ENCODE peak calls at places on chromosome 13, in nine cellular contexts. One of them, this sample, is unnamed. For H3K9me3, the result is how much of the 10 kb centered on the place peaks cover.

GRCh38 chr13:32086791-32087441 is 55.3 kb downstream of the FRY start:
- DNase-seq in thoracic aorta: no peak
- DNase-seq in psoas muscle: no peak
- DNase-seq in Peyer's patch: no peak
- DNase-seq in body of pancreas: no peak
- DNase-seq in SK-N-SH: no peak
- DNase-seq in colonic mucosa: no peak
- DNase-seq in H9: no peak
- DNase-seq in heart right ventricle: no peak
- DNase-seq in this sample: no peak

GRCh38 chr13:40408602-40409001 is 257.8 kb downstream of the FOXO1 start:
- DNase-seq in psoas muscle: no peak
- DNase-seq in thoracic aorta: no peak
- DNase-seq in Peyer's patch: no peak
- DNase-seq in heart right ventricle: no peak
- DNase-seq in body of pancreas: no peak
- DNase-seq in SK-N-SH: no peak
- DNase-seq in H9: no peak
- DNase-seq in colonic mucosa: no peak
- DNase-seq in this sample: no peak

GRCh38 chr13:113026391-113026910 is 57.4 kb downstream of the MCF2L start:
- DNase-seq in thoracic aorta: no peak
- DNase-seq in colonic mucosa: no peak
- DNase-seq in Peyer's patch: no peak
- DNase-seq in heart right ventricle: no peak
- DNase-seq in psoas muscle: no peak
- DNase-seq in H9: no peak
- DNase-seq in SK-N-SH: no peak
- DNase-seq in body of pancreas: no peak
- DNase-seq in this sample: no peak

GRCh38 chr13:103876571-103876970 is 810.4 kb upstream of the SLC10A2 start:
- DNase-seq in Peyer's patch: no peak
- DNase-seq in body of pancreas: no peak
- DNase-seq in colonic mucosa: no peak
- DNase-seq in SK-N-SH: no peak
- DNase-seq in H9: no peak
- DNase-seq in heart right ventricle: no peak
- DNase-seq in thoracic aorta: no peak
- DNase-seq in psoas muscle: no peak
- DNase-seq in this sample: no peak

GRCh38 chr13:106337096-106337495 is 198.4 kb downstream of the EFNB2 start:
- DNase-seq in thoracic aorta: no peak
- DNase-seq in body of pancreas: no peak
- DNase-seq in H9: no peak
- DNase-seq in Peyer's patch: no peak
- DNase-seq in psoas muscle: no peak
- DNase-seq in colonic mucosa: no peak
- DNase-seq in SK-N-SH: no peak
- DNase-seq in heart right ventricle: no peak
- DNase-seq in this sample: no peak

GRCh38 chr13:73835138-73835721 is 299.0 kb downstream of the KLF12 start:
- DNase-seq in Peyer's patch: no peak
- DNase-seq in SK-N-SH: peak
- DNase-seq in heart right ventricle: no peak
- DNase-seq in psoas muscle: no peak
- DNase-seq in body of pancreas: no peak
- DNase-seq in H9: no peak
- DNase-seq in colonic mucosa: no peak
- DNase-seq in thoracic aorta: no peak
- DNase-seq in this sample: no peak

GRCh38 chr13:36088001-36088400 is 43.2 kb downstream of the DCLK1 start:
- DNase-seq in body of pancreas: no peak
- DNase-seq in SK-N-SH: no peak
- DNase-seq in Peyer's patch: no peak
- DNase-seq in thoracic aorta: no peak
- DNase-seq in psoas muscle: no peak
- DNase-seq in heart right ventricle: no peak
- DNase-seq in colonic mucosa: no peak
- DNase-seq in H9: no peak
- DNase-seq in this sample: no peak

GRCh38 chr13:99955107-99955746 is 16.3 kb downstream of the ZIC5 start:
- DNase-seq in thoracic aorta: no peak
- DNase-seq in Peyer's patch: no peak
- DNase-seq in colonic mucosa: no peak
- DNase-seq in SK-N-SH: no peak
- DNase-seq in body of pancreas: no peak
- DNase-seq in H9: peak
- DNase-seq in heart right ventricle: no peak
- DNase-seq in psoas muscle: no peak
- DNase-seq in this sample: no peak

GRCh38 chr13:44157614-44158013 is 216.0 kb upstream of the SERP2 start:
- DNase-seq in Peyer's patch: no peak
- DNase-seq in psoas muscle: no peak
- DNase-seq in thoracic aorta: no peak
- DNase-seq in SK-N-SH: no peak
- DNase-seq in colonic mucosa: no peak
- DNase-seq in body of pancreas: no peak
- DNase-seq in H9: no peak
- DNase-seq in heart right ventricle: no peak
- DNase-seq in this sample: no peak

GRCh38 chr13:28792992-28793391 is 27.1 kb upstream of the MTUS2 start:
- DNase-seq in Peyer's patch: no peak
- DNase-seq in psoas muscle: no peak
- DNase-seq in heart right ventricle: no peak
- DNase-seq in body of pancreas: no peak
- DNase-seq in SK-N-SH: no peak
- DNase-seq in H9: no peak
- DNase-seq in thoracic aorta: no peak
- DNase-seq in colonic mucosa: no peak
- DNase-seq in this sample: no peak

GRCh38 chr13:113665582-113666323 is 1.3 kb upstream of the GRK1 start:
- DNase-seq in H9: no peak
- DNase-seq in thoracic aorta: no peak
- DNase-seq in psoas muscle: peak
- DNase-seq in heart right ventricle: no peak
- DNase-seq in colonic mucosa: no peak
- DNase-seq in Peyer's patch: peak
- DNase-seq in SK-N-SH: no peak
- DNase-seq in body of pancreas: peak
- DNase-seq in this sample: no peak

GRCh38 chr13:114099191-114099590 is 33.2 kb downstream of the RASA3 start:
- DNase-seq in SK-N-SH: peak
- DNase-seq in Peyer's patch: peak
- DNase-seq in thoracic aorta: peak
- DNase-seq in colonic mucosa: peak
- DNase-seq in H9: peak
- DNase-seq in body of pancreas: peak
- DNase-seq in psoas muscle: peak
- DNase-seq in heart right ventricle: peak
- DNase-seq in this sample: no peak

GRCh38 chr13:104641309-104641708 is 1575.1 kb upstream of the SLC10A2 start:
- DNase-seq in heart right ventricle: no peak
- DNase-seq in psoas muscle: no peak
- DNase-seq in H9: no peak
- DNase-seq in Peyer's patch: no peak
- DNase-seq in body of pancreas: no peak
- DNase-seq in thoracic aorta: no peak
- DNase-seq in SK-N-SH: peak
- DNase-seq in colonic mucosa: no peak
- DNase-seq in this sample: no peak

GRCh38 chr13:106710267-106710666 is 142.3 kb upstream of the ARGLU1 start:
- DNase-seq in thoracic aorta: no peak
- DNase-seq in colonic mucosa: no peak
- DNase-seq in Peyer's patch: no peak
- DNase-seq in H9: no peak
- DNase-seq in body of pancreas: no peak
- DNase-seq in SK-N-SH: no peak
- DNase-seq in heart right ventricle: peak
- DNase-seq in psoas muscle: no peak
- DNase-seq in this sample: no peak

GRCh38 chr13:102185375-102185984 is 216.4 kb downstream of the FGF14 start:
- DNase-seq in Peyer's patch: no peak
- DNase-seq in H9: no peak
- DNase-seq in colonic mucosa: no peak
- DNase-seq in body of pancreas: no peak
- DNase-seq in thoracic aorta: no peak
- DNase-seq in psoas muscle: no peak
- DNase-seq in heart right ventricle: no peak
- DNase-seq in SK-N-SH: no peak
- DNase-seq in this sample: no peak

GRCh38 chr13:50677687-50678463 is 165.6 kb downstream of the DLEU7 start:
- DNase-seq in colonic mucosa: no peak
- DNase-seq in heart right ventricle: no peak
- DNase-seq in H9: no peak
- DNase-seq in SK-N-SH: no peak
- DNase-seq in thoracic aorta: no peak
- DNase-seq in Peyer's patch: no peak
- DNase-seq in body of pancreas: no peak
- DNase-seq in psoas muscle: no peak
- DNase-seq in this sample: no peak

DNA sequence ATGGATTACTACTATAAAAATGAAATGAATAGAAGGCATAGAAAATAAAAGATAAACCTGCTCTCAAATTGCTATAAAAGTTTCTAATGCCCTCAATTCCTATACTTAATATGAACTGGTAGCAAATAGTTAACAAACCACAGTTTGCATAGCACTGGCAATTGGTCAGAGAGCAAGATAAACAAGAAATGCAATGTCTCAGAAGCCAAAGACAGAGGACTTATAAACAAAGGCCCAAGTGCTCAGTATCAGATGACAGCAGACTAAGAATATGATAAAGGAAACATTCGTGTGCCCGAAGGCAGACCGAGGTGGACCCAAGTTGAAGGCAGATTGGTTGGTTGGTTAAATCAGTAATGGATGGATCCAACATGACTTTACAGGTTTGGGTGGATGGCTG is 50.6 kb downstream of the IPO5 start:
- DNase-seq in psoas muscle: no peak
- DNase-seq in body of pancreas: no peak
- DNase-seq in SK-N-SH: no peak
- DNase-seq in Peyer's patch: no peak
- DNase-seq in thoracic aorta: no peak
- DNase-seq in colonic mucosa: no peak
- DNase-seq in heart right ventricle: no peak
- DNase-seq in H9: no peak
- DNase-seq in this sample: no peak
- H3K27ac ChIP-seq in psoas muscle: no peak
- H3K27ac ChIP-seq in body of pancreas: no peak
- H3K27ac ChIP-seq in SK-N-SH: no peak
- H3K27ac ChIP-seq in Peyer's patch: no peak
- H3K27ac ChIP-seq in thoracic aorta: no peak
- H3K27ac ChIP-seq in colonic mucosa: no peak
- H3K27ac ChIP-seq in heart right ventricle: no peak
- H3K27ac ChIP-seq in H9: no peak
- H3K27ac ChIP-seq in this sample: no peak

DNA sequence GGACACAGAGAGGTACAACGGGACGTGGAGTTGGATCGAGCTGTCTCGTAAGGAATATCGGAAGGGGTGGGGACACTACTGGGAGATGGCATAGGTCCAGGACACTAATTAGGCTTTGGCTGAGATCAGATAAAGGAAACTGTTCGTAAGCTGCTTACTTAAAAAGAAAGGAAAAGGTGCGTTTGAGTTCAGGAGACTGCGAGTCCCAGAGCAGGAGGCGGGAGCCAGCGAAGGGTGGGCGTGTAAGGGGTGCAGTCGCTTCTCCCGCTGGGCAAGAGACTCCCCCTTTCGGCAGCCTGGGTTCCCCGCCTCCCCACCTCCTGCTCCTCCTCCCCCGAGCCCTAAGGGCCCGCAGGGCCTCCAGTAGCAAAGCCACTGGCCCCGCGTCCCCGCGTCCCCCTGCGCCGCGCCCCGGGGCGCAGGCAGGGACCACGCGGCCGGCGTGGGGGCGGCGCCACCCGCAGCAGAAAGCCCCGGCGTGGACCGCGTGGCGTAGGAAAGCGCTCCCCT is 571 bp downstream of the ABCC4 start:
- DNase-seq in Peyer's patch: peak
- DNase-seq in colonic mucosa: peak
- DNase-seq in body of pancreas: peak
- DNase-seq in H9: peak
- DNase-seq in heart right ventricle: peak
- DNase-seq in psoas muscle: peak
- DNase-seq in thoracic aorta: no peak
- DNase-seq in SK-N-SH: peak
- DNase-seq in this sample: peak
- TF ChIP-seq CTCF in Peyer's patch: no peak
- TF ChIP-seq CTCF in colonic mucosa: no peak
- TF ChIP-seq CTCF in body of pancreas: no peak
- TF ChIP-seq CTCF in H9: peak
- TF ChIP-seq CTCF in heart right ventricle: peak
- TF ChIP-seq CTCF in psoas muscle: no peak
- TF ChIP-seq CTCF in thoracic aorta: no peak
- TF ChIP-seq CTCF in SK-N-SH: peak
- TF ChIP-seq CTCF in this sample: no peak

GRCh38 chr13:111577429-111577828 is 257.0 kb downstream of the TEX29 start:
- DNase-seq in SK-N-SH: no peak
- DNase-seq in Peyer's patch: no peak
- DNase-seq in thoracic aorta: no peak
- DNase-seq in heart right ventricle: no peak
- DNase-seq in body of pancreas: no peak
- DNase-seq in psoas muscle: no peak
- DNase-seq in colonic mucosa: no peak
- DNase-seq in H9: no peak
- DNase-seq in this sample: no peak
- H3K9me3 ChIP-seq in SK-N-SH: under half
- H3K9me3 ChIP-seq in Peyer's patch: under half
- H3K9me3 ChIP-seq in thoracic aorta: under half
- H3K9me3 ChIP-seq in heart right ventricle: under half
- H3K9me3 ChIP-seq in body of pancreas: under half
- H3K9me3 ChIP-seq in psoas muscle: under half
- H3K9me3 ChIP-seq in colonic mucosa: under half
- H3K9me3 ChIP-seq in H9: under half
- H3K9me3 ChIP-seq in this sample: under half

GRCh38 chr13:41546372-41547252 is 89.3 kb downstream of the RGCC start:
- DNase-seq in body of pancreas: no peak
- DNase-seq in psoas muscle: no peak
- DNase-seq in heart right ventricle: no peak
- DNase-seq in colonic mucosa: peak
- DNase-seq in H9: no peak
- DNase-seq in Peyer's patch: no peak
- DNase-seq in thoracic aorta: no peak
- DNase-seq in SK-N-SH: no peak
- DNase-seq in this sample: no peak

GRCh38 chr13:41547253-41548000 is 90.1 kb downstream of the RGCC start:
- DNase-seq in heart right ventricle: peak
- DNase-seq in thoracic aorta: no peak
- DNase-seq in SK-N-SH: no peak
- DNase-seq in H9: no peak
- DNase-seq in Peyer's patch: no peak
- DNase-seq in psoas muscle: peak
- DNase-seq in colonic mucosa: peak
- DNase-seq in body of pancreas: peak
- DNase-seq in this sample: no peak

GRCh38 chr13:41548870-41549269 is 91.5 kb downstream of the RGCC start:
- DNase-seq in thoracic aorta: no peak
- DNase-seq in H9: no peak
- DNase-seq in psoas muscle: no peak
- DNase-seq in colonic mucosa: peak
- DNase-seq in body of pancreas: no peak
- DNase-seq in SK-N-SH: no peak
- DNase-seq in heart right ventricle: no peak
- DNase-seq in Peyer's patch: no peak
- DNase-seq in this sample: no peak

GRCh38 chr13:41549491-41549890 is 92.1 kb downstream of the RGCC start:
- DNase-seq in body of pancreas: no peak
- DNase-seq in colonic mucosa: peak
- DNase-seq in Peyer's patch: no peak
- DNase-seq in heart right ventricle: no peak
- DNase-seq in SK-N-SH: no peak
- DNase-seq in psoas muscle: no peak
- DNase-seq in H9: no peak
- DNase-seq in thoracic aorta: no peak
- DNase-seq in this sample: no peak

GRCh38 chr13:41548031-41548430 is 90.7 kb downstream of the RGCC start:
- DNase-seq in psoas muscle: no peak
- DNase-seq in SK-N-SH: no peak
- DNase-seq in thoracic aorta: no peak
- DNase-seq in colonic mucosa: peak
- DNase-seq in H9: no peak
- DNase-seq in body of pancreas: no peak
- DNase-seq in Peyer's patch: no peak
- DNase-seq in heart right ventricle: no peak
- DNase-seq in this sample: no peak
- H3K27ac ChIP-seq in psoas muscle: no peak
- H3K27ac ChIP-seq in SK-N-SH: no peak
- H3K27ac ChIP-seq in thoracic aorta: peak
- H3K27ac ChIP-seq in colonic mucosa: no peak
- H3K27ac ChIP-seq in H9: no peak
- H3K27ac ChIP-seq in body of pancreas: peak
- H3K27ac ChIP-seq in Peyer's patch: peak
- H3K27ac ChIP-seq in heart right ventricle: peak
- H3K27ac ChIP-seq in this sample: no peak